ENCODE peak calls at places on chromosomes 1 and 21, in seven cellular contexts. J is ACHN; E is Daoy; G is AG10803; D is activated CD4-positive, CD25-positive, alpha-beta regulatory T cell treated with anti-CD3 and anti-CD28 coated beads, Interleukin-2, amount 50 U/mL, for 72 hours; Q is activated T-helper 1 cell treated with anti-CD3 and anti-CD28 coated beads, Interleukin-12 subunit alpha, Interleukin-12 subunit beta, Interleukin-2, Interleukin-4 antibody, amounts not matched to agents 30 ng/mL and 10 ng/mL and 1 ng/mL, durations not matched to agents 14 hours and 24 hours and 36 hours; Z is stomach. B is an unnamed sample.

GRCh38 chr1:62962794-62963776 is 179.2 kb downstream of the ATG4C start:
- DNase-seq in G (peak; percentile 36), D (no peak), E (peak; percentile 65), J (peak; percentile 41), Z (peak; percentile 46), Q (no peak), B (peak; percentile 96)

GRCh38 chr1:67724928-67725560 is 40.0 kb downstream of the GADD45A start:
- DNase-seq in Q (no peak), D (no peak), J (peak; percentile 90), E (peak; percentile 84), G (peak; percentile 93), Z (peak; percentile 52), B (no peak)

GRCh38 chr1:2469103-2469940 is 6.8 kb upstream of the PLCH2 start:
- DNase-seq in Z (no peak), D (no peak), J (no peak), E (no peak), G (no peak), Q (no peak), B (no peak)

GRCh38 chr1:198672124-198672523 is 33.3 kb downstream of the PTPRC start:
- DNase-seq in J (no peak), Z (no peak), D (no peak), E (peak; percentile 11), Q (no peak), G (peak; percentile 94), B (no peak)

GRCh38 chr1:39525366-39526165 is 34.1 kb downstream of the BMP8A start:
- DNase-seq in Q (peak; percentile 51), J (no peak), G (no peak), E (no peak), Z (peak; percentile 40), D (no peak), B (no peak)

GRCh38 chr1:161722406-161722805 is 1.1 kb downstream of the FCRLB start:
- DNase-seq in Q (no peak), D (no peak), Z (no peak), J (no peak), G (no peak), E (no peak), B (no peak)

GRCh38 chr1:4122513-4123160 is 222.6 kb upstream of the C1orf174 start:
- DNase-seq in Q (no peak), E (no peak), Z (no peak), J (no peak), D (no peak), G (no peak), B (no peak)

GRCh38 chr1:167491586-167492408 is 26.5 kb downstream of the CD247 start:
- DNase-seq in E (no peak), Z (no peak), G (no peak), J (no peak), D (no peak), Q (no peak), B (peak; percentile 82)

GRCh38 chr1:177825276-177825903 is 144.5 kb downstream of the SEC16B start:
- DNase-seq in D (no peak), G (no peak), Q (no peak), E (no peak), J (no peak), Z (no peak), B (no peak)

GRCh38 chr1:109094377-109094803 is 3.8 kb downstream of the TMEM167B start:
- DNase-seq in Q (no peak), Z (no peak), J (no peak), D (no peak), G (peak; percentile 60), E (peak; percentile 43), B (no peak)

GRCh38 chr21:39670741-39671140 is 58.0 kb downstream of the B3GALT5 start:
- DNase-seq in J (no peak), D (no peak), E (no peak), Z (no peak), G (peak; percentile 30), Q (no peak), B (peak; percentile 7)

GRCh38 chr1:223326776-223327175 is 37.2 kb downstream of the SUSD4 start:
- DNase-seq in Z (no peak), Q (no peak), D (no peak), J (no peak), G (no peak), E (peak; percentile 30), B (no peak)

GRCh38 chr1:41699861-41700248 is 215.4 kb upstream of the EDN2 start:
- DNase-seq in G (no peak), Z (no peak), Q (no peak), J (no peak), D (no peak), E (no peak), B (no peak)